ENCODE peak calls at places on chromosomes 4 and X, in five cellular contexts. E, I, C, V and B are unnamed samples.

GRCh38 chr4:52862605-52863236 is 604 bp downstream of the RASL11B start:
- DNase-seq in E (no peak), I (no peak), C (no peak), V (peak; percentile 18), B (no peak)

GRCh38 chr4:138199568-138200235 is 42.4 kb downstream of the SLC7A11 start:
- DNase-seq in E (no peak), I (peak; percentile 33), C (no peak), V (no peak), B (peak; percentile 98)

GRCh38 chr4:122156819-122157218 is 4.7 kb downstream of the BLTP1 start:
- DNase-seq in E (no peak), I (peak; percentile 21), C (no peak), V (no peak), B (no peak)

GRCh38 chr4:75990129-75990528 is 616 bp downstream of the SDAD1 start:
- DNase-seq in E (no peak), I (peak; percentile 15), C (no peak), V (peak; percentile 27), B (peak; percentile 3)

GRCh38 chrX:119622356-119623232 is 16.4 kb upstream of the NKRF start:
- DNase-seq in E (no peak), I (peak; percentile 79), C (no peak), V (no peak), B (no peak)

GRCh38 chr4:89134775-89135319 is 23.5 kb downstream of the TIGD2 start:
- DNase-seq in E (no peak), I (peak; percentile 83), C (no peak), V (no peak), B (no peak)

GRCh38 chr4:56078866-56079265 is 130.1 kb downstream of the CEP135 start:
- DNase-seq in E (no peak), I (no peak), C (no peak), V (no peak), B (no peak)

GRCh38 chr4:40170588-40170987 is 26.2 kb upstream of the RHOH start:
- DNase-seq in E (no peak), I (no peak), C (no peak), V (no peak), B (no peak)

GRCh38 chr4:185112104-185112503 is 31.0 kb upstream of the SLC25A4 start:
- DNase-seq in E (peak; percentile 70), I (peak; percentile 96), C (peak; percentile 23), V (no peak), B (peak; percentile 31)

GRCh38 chr4:10666616-10667015 is 18.0 kb downstream of the CLNK start:
- DNase-seq in E (no peak), I (no peak), C (no peak), V (no peak), B (no peak)

GRCh38 chr4:189974056-189974455 is 33.4 kb downstream of the FRG1 start:
- DNase-seq in E (peak; percentile 6), I (no peak), C (no peak), V (peak; percentile 32), B (peak; percentile 15)
- TF ChIP-seq MAFK in E (no peak), I (no peak), C (no peak), V (no peak), B (no peak)

DNA sequence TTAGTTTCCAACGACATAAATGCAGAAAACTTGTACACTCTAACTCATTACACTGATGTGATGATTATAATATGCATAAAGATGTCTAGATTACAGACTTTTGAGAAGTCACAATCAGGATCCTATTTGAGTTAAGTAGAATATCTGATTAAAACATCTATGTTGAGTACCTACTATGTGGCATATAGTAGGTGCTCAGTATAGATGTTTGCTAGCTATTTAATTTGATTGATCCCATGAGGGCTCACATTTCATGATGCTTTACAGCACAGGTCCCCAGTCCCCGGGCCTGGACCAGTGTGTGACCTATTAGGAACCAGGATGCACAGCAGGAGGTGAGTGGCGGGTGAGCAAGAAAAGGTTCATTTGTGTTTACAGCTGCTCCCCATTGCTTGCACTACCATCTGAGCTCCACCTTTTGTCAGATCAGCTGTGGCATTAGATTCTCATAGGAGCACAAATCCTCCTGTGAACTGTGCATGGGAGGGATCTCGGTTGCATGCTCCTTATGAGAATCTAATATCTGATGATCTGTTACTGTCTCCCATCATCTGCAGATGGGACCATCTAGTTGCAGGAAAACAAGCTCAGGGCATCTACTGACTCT is 33.0 kb upstream of the CXCL8 start:
- DNase-seq in E (no peak), I (no peak), C (no peak), V (no peak), B (no peak)
- TF ChIP-seq MAFK in E (no peak), I (no peak), C (no peak), V (no peak), B (no peak)

GRCh38 chrX:110395877-110396276 is 37.2 kb downstream of the RTL9 start:
- DNase-seq in E (no peak), I (no peak), C (no peak), V (no peak), B (no peak)
- TF ChIP-seq MAFK in E (no peak), I (no peak), C (no peak), V (no peak), B (no peak)

GRCh38 chrX:12967711-12968465 is 7.0 kb upstream of the TMSB4X start:
- DNase-seq in E (no peak), I (no peak), C (no peak), V (no peak), B (no peak)

GRCh38 chrX:12972867-12973560 is 1.9 kb upstream of the TMSB4X start:
- DNase-seq in E (no peak), I (no peak), C (no peak), V (no peak), B (no peak)

GRCh38 chrX:12972239-12972638 is 2.7 kb upstream of the TMSB4X start:
- DNase-seq in E (no peak), I (no peak), C (no peak), V (no peak), B (no peak)

GRCh38 chrX:12971282-12972003 is 3.5 kb upstream of the TMSB4X start:
- DNase-seq in E (no peak), I (no peak), C (no peak), V (no peak), B (no peak)

DNA sequence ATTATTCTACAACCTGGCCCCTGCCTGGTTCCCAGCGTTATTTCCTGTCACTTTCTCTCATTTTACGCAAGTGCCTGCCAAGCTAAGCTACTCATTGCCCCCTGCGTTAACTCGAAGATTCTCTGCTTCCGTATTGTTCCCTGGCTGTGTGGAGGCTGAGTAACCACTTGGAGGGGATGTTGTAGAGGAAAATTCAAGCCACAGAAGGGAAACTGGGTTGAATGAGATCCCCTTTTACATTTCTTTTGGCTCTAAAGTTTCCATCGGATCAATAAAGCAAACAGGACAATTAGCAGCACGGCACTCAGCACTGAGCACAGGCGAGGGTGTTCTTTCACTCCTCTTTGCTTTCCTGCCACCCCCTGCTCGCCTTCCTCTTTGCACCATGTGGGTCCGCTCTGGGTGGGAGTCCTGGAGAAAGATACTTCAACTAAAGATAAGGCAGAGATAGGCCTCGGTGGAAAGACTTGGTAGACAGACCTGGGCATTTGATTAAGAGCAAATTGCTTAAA is 4.2 kb upstream of the TMSB4X start:
- DNase-seq in E (no peak), I (peak; percentile 75), C (no peak), V (no peak), B (peak; percentile 27)
- TF ChIP-seq MAFK in E (no peak), I (no peak), C (no peak), V (no peak), B (no peak)

GRCh38 chrX:40041915-40042314 is 55.8 kb downstream of the BCOR start:
- DNase-seq in E (no peak), I (no peak), C (no peak), V (no peak), B (no peak)
- TF ChIP-seq MAFK in E (no peak), I (no peak), C (no peak), V (no peak), B (no peak)

GRCh38 chrX:122094611-122095010 is 1047.2 kb downstream of the GLUD2 start:
- DNase-seq in E (no peak), I (no peak), C (no peak), V (no peak), B (no peak)
- TF ChIP-seq MAFK in E (no peak), I (no peak), C (no peak), V (no peak), B (no peak)

GRCh38 chrX:45454235-45454634 is 253.6 kb upstream of the DIPK2B start:
- DNase-seq in E (no peak), I (no peak), C (no peak), V (no peak), B (no peak)

GRCh38 chrX:45445745-45446412 is 245.2 kb upstream of the DIPK2B start:
- DNase-seq in E (no peak), I (peak; percentile 76), C (no peak), V (no peak), B (no peak)

GRCh38 chrX:45447995-45448394 is 247.3 kb upstream of the DIPK2B start:
- DNase-seq in E (no peak), I (no peak), C (no peak), V (no peak), B (no peak)

GRCh38 chrX:45449982-45450381 is 249.3 kb upstream of the DIPK2B start:
- DNase-seq in E (no peak), I (no peak), C (no peak), V (no peak), B (no peak)
- TF ChIP-seq MAFK in E (no peak), I (no peak), C (no peak), V (no peak), B (no peak)